ENCODE peak calls at places on chromosomes 6 and 20, in five cellular contexts. D is NCI-H187, M is H9, L is myocyte, N is activated T-cell treated with anti-CD3 and anti-CD28 coated beads for 1 hour. A is an unnamed sample.

GRCh38 chr6:31651602-31652191 is 764 bp downstream of the BAG6 start:
- DNase-seq in D (no peak), M (peak), L (peak), N (no peak), A (no peak)

GRCh38 chr20:38357653-38358207 is 11.4 kb downstream of the LBP start:
- DNase-seq in D (no peak), M (no peak), L (no peak), N (no peak), A (no peak)

GRCh38 chr20:9515761-9516657 is 1.6 kb downstream of the LAMP5 start:
- DNase-seq in D (no peak), M (peak), L (no peak), N (no peak), A (no peak)

GRCh38 chr6:26155066-26155925 is 68.1 kb downstream of the HFE start:
- DNase-seq in D (peak), M (no peak), L (peak), N (no peak), A (no peak)

GRCh38 chr20:17796096-17796563 is 96.4 kb downstream of the BANF2 start:
- DNase-seq in D (no peak), M (no peak), L (peak), N (no peak), A (no peak)

GRCh38 chr6:37396571-37397185 is 36.3 kb upstream of the CMTR1 start:
- DNase-seq in D (no peak), M (no peak), L (peak), N (no peak), A (no peak)

GRCh38 chr20:62118113-62119043 is 3.9 kb upstream of the LSM14B start:
- DNase-seq in D (no peak), M (no peak), L (no peak), N (no peak), A (no peak)

GRCh38 chr6:47434372-47435253 is 43.0 kb upstream of the CD2AP start:
- DNase-seq in D (no peak), M (no peak), L (no peak), N (no peak), A (no peak)

GRCh38 chr6:15077006-15077405 is 168.9 kb upstream of the JARID2 start:
- DNase-seq in D (no peak), M (no peak), L (no peak), N (no peak), A (no peak)

GRCh38 chr6:8043221-8043620 is 21.0 kb downstream of the BLOC1S5 start:
- DNase-seq in D (no peak), M (no peak), L (peak), N (no peak), A (no peak)

GRCh38 chr20:32534661-32535240 is 50.4 kb downstream of the NOL4L start:
- DNase-seq in D (peak), M (peak), L (no peak), N (peak), A (no peak)

A was measured in iPS DF 19.7.